ENCODE peak calls at places on chromosomes 13 and 19, in seven cellular contexts. H is activated CD4-positive, alpha-beta T cell treated with anti-CD3 and anti-CD28 coated beads for 1 hour; V is activated CD8-positive, alpha-beta T cell treated with anti-CD3 and anti-CD28 coated beads for 36 hours; O is heart left ventricle; E is tibial nerve; W is caudate nucleus; I is heart right ventricle. M is an unnamed sample.

GRCh38 chr19:7998081-7998480 is 7.4 kb downstream of the ELAVL1 start:
- DNase-seq in H (no peak), V (no peak), O (no peak), E (no peak), W (no peak), I (no peak), M (no peak)

GRCh38 chr13:40477623-40478608 is 188.5 kb downstream of the FOXO1 start:
- DNase-seq in H (no peak), V (no peak), O (peak; percentile 68), E (peak; percentile 44), W (no peak), I (peak; percentile 61), M (no peak)

GRCh38 chr19:42275517-42275916 is 6.5 kb downstream of the CIC start:
- DNase-seq in H (no peak), V (no peak), O (no peak), E (no peak), W (no peak), I (no peak), M (no peak)

GRCh38 chr19:41239363-41239762 is 20.3 kb downstream of the AXL start:
- DNase-seq in H (no peak), V (no peak), O (no peak), E (no peak), W (no peak), I (no peak), M (no peak)

GRCh38 chr19:2603320-2603719 is 99.2 kb downstream of the GNG7 start:
- DNase-seq in H (no peak), V (no peak), O (peak; percentile 78), E (no peak), W (no peak), I (peak; percentile 70), M (no peak)

GRCh38 chr19:3097442-3097871 is 3.3 kb downstream of the GNA11 start:
- DNase-seq in H (no peak), V (no peak), O (peak; percentile 60), E (no peak), W (no peak), I (peak; percentile 29), M (no peak)

GRCh38 chr19:11293468-11294389 is 2.2 kb upstream of the TSPAN16 start:
- DNase-seq in H (peak; percentile 69), V (peak; percentile 91), O (peak; percentile 96), E (peak; percentile 97), W (peak; percentile 70), I (peak; percentile 97), M (peak; percentile 93)

GRCh38 chr13:44679602-44680001 is 103.5 kb upstream of the TSC22D1 start:
- DNase-seq in H (no peak), V (no peak), O (no peak), E (no peak), W (no peak), I (no peak), M (no peak)

GRCh38 chr19:46723023-46723461 is 6.1 kb upstream of the PRKD2 start:
- DNase-seq in H (no peak), V (no peak), O (no peak), E (no peak), W (no peak), I (no peak), M (no peak)

GRCh38 chr19:58395979-58396627 is 647 bp downstream of the RNF225 start:
- DNase-seq in H (no peak), V (no peak), O (no peak), E (no peak), W (no peak), I (no peak), M (no peak)

GRCh38 chr19:2775556-2776430 is 7.3 kb downstream of the SGTA start:
- DNase-seq in H (peak; percentile 56), V (peak; percentile 92), O (peak; percentile 82), E (peak; percentile 53), W (no peak), I (peak; percentile 54), M (no peak)

GRCh38 chr19:51250786-51251452 is at the start of gene SIGLECL1:
- DNase-seq in H (no peak), V (no peak), O (no peak), E (no peak), W (no peak), I (no peak), M (no peak)

GRCh38 chr13:34654203-34654602 is 287.9 kb upstream of the NBEA start:
- DNase-seq in H (no peak), V (no peak), O (no peak), E (no peak), W (no peak), I (no peak), M (no peak)

GRCh38 chr13:113956571-113956970 is 17.3 kb downstream of the C13orf46 start:
- DNase-seq in H (no peak), V (no peak), O (peak; percentile 14), E (no peak), W (no peak), I (no peak), M (no peak)

GRCh38 chr19:45147835-45148676 is 12.7 kb downstream of the NKPD1 start:
- DNase-seq in H (no peak), V (no peak), O (no peak), E (no peak), W (no peak), I (no peak), M (no peak)